ENCODE peak calls at places on chromosomes 6 and 20, in six cellular contexts. One of them, this sample, is unnamed. For H3K9me3 and H3K4me1, the result is how much of the 10 kb centered on the place peaks cover.

GRCh38 chr20:47681977-47682812 is 103.1 kb downstream of the SULF2 start:
- DNase-seq in heart left ventricle: peak
- DNase-seq in endothelial cell of umbilical vein: peak
- DNase-seq in lower lobe of right lung: peak
- DNase-seq in IMR-90: no peak
- DNase-seq in CD8-positive, alpha-beta memory T cell: no peak
- DNase-seq in this sample: no peak

GRCh38 chr20:46350201-46350985 is 42.1 kb upstream of the CDH22 start:
- DNase-seq in lower lobe of right lung: no peak
- DNase-seq in heart left ventricle: no peak
- DNase-seq in endothelial cell of umbilical vein: peak
- DNase-seq in CD8-positive, alpha-beta memory T cell: no peak
- DNase-seq in IMR-90: peak
- DNase-seq in this sample: no peak

GRCh38 chr6:38783436-38784228 is 68.5 kb downstream of the DNAH8 start:
- DNase-seq in heart left ventricle: no peak
- DNase-seq in endothelial cell of umbilical vein: no peak
- DNase-seq in lower lobe of right lung: no peak
- DNase-seq in IMR-90: no peak
- DNase-seq in CD8-positive, alpha-beta memory T cell: no peak
- DNase-seq in this sample: no peak

GRCh38 chr6:160264213-160264612 is 5.6 kb upstream of the SLC22A2 start:
- DNase-seq in IMR-90: no peak
- DNase-seq in endothelial cell of umbilical vein: no peak
- DNase-seq in lower lobe of right lung: no peak
- DNase-seq in heart left ventricle: no peak
- DNase-seq in CD8-positive, alpha-beta memory T cell: no peak
- DNase-seq in this sample: no peak

GRCh38 chr20:11935754-11936551 is 18.3 kb downstream of the BTBD3 start:
- DNase-seq in heart left ventricle: no peak
- DNase-seq in IMR-90: no peak
- DNase-seq in lower lobe of right lung: no peak
- DNase-seq in endothelial cell of umbilical vein: no peak
- DNase-seq in CD8-positive, alpha-beta memory T cell: no peak
- DNase-seq in this sample: no peak

GRCh38 chr6:11848852-11849731 is 70.5 kb upstream of the ADTRP start:
- DNase-seq in CD8-positive, alpha-beta memory T cell: no peak
- DNase-seq in heart left ventricle: no peak
- DNase-seq in IMR-90: peak
- DNase-seq in lower lobe of right lung: no peak
- DNase-seq in endothelial cell of umbilical vein: peak
- DNase-seq in this sample: no peak

GRCh38 chr20:51183443-51183842 is 160.5 kb upstream of the KCNG1 start:
- DNase-seq in heart left ventricle: no peak
- DNase-seq in endothelial cell of umbilical vein: no peak
- DNase-seq in CD8-positive, alpha-beta memory T cell: no peak
- DNase-seq in IMR-90: no peak
- DNase-seq in lower lobe of right lung: no peak
- DNase-seq in this sample: no peak

GRCh38 chr20:2281563-2281962 is 14.2 kb upstream of the TGM3 start:
- DNase-seq in lower lobe of right lung: no peak
- DNase-seq in CD8-positive, alpha-beta memory T cell: no peak
- DNase-seq in heart left ventricle: no peak
- DNase-seq in endothelial cell of umbilical vein: no peak
- DNase-seq in IMR-90: no peak
- DNase-seq in this sample: no peak

GRCh38 chr6:126054258-126054702 is 67.9 kb downstream of the TRMT11 start:
- DNase-seq in CD8-positive, alpha-beta memory T cell: no peak
- DNase-seq in heart left ventricle: no peak
- DNase-seq in lower lobe of right lung: no peak
- DNase-seq in endothelial cell of umbilical vein: no peak
- DNase-seq in IMR-90: no peak
- DNase-seq in this sample: no peak

GRCh38 chr20:3551681-3552434 is 81.0 kb downstream of the ATRN start:
- DNase-seq in CD8-positive, alpha-beta memory T cell: no peak
- DNase-seq in lower lobe of right lung: no peak
- DNase-seq in IMR-90: peak
- DNase-seq in endothelial cell of umbilical vein: no peak
- DNase-seq in heart left ventricle: no peak
- DNase-seq in this sample: no peak

GRCh38 chr6:170152989-170153388 is 137.9 kb downstream of the DLL1 start:
- DNase-seq in IMR-90: no peak
- DNase-seq in lower lobe of right lung: peak
- DNase-seq in endothelial cell of umbilical vein: no peak
- DNase-seq in CD8-positive, alpha-beta memory T cell: no peak
- DNase-seq in heart left ventricle: peak
- DNase-seq in this sample: no peak
- H3K27ac ChIP-seq in IMR-90: no peak
- H3K27ac ChIP-seq in lower lobe of right lung: peak
- H3K27ac ChIP-seq in endothelial cell of umbilical vein: no peak
- H3K27ac ChIP-seq in CD8-positive, alpha-beta memory T cell: no peak
- H3K27ac ChIP-seq in heart left ventricle: peak
- H3K27ac ChIP-seq in this sample: no peak

GRCh38 chr20:29419378-29419777 is 1838.1 kb upstream of the DEFB115 start:
- DNase-seq in IMR-90: no peak
- DNase-seq in endothelial cell of umbilical vein: no peak
- DNase-seq in lower lobe of right lung: no peak
- DNase-seq in heart left ventricle: no peak
- DNase-seq in CD8-positive, alpha-beta memory T cell: no peak
- DNase-seq in this sample: no peak
- H3K9me3 ChIP-seq in IMR-90: under half
- H3K9me3 ChIP-seq in endothelial cell of umbilical vein: under half
- H3K9me3 ChIP-seq in lower lobe of right lung: under half
- H3K9me3 ChIP-seq in heart left ventricle: under half
- H3K9me3 ChIP-seq in CD8-positive, alpha-beta memory T cell: under half
- H3K9me3 ChIP-seq in this sample: under half

GRCh38 chr20:12984069-12984765 is 24.6 kb upstream of the SPTLC3 start:
- DNase-seq in CD8-positive, alpha-beta memory T cell: no peak
- DNase-seq in heart left ventricle: no peak
- DNase-seq in endothelial cell of umbilical vein: no peak
- DNase-seq in IMR-90: no peak
- DNase-seq in lower lobe of right lung: no peak
- DNase-seq in this sample: no peak

GRCh38 chr20:12984863-12985262 is 23.9 kb upstream of the SPTLC3 start:
- DNase-seq in CD8-positive, alpha-beta memory T cell: no peak
- DNase-seq in endothelial cell of umbilical vein: no peak
- DNase-seq in IMR-90: no peak
- DNase-seq in lower lobe of right lung: no peak
- DNase-seq in heart left ventricle: no peak
- DNase-seq in this sample: no peak

GRCh38 chr20:12977634-12978394 is 31.0 kb upstream of the SPTLC3 start:
- DNase-seq in endothelial cell of umbilical vein: no peak
- DNase-seq in heart left ventricle: no peak
- DNase-seq in CD8-positive, alpha-beta memory T cell: no peak
- DNase-seq in IMR-90: no peak
- DNase-seq in lower lobe of right lung: no peak
- DNase-seq in this sample: no peak

GRCh38 chr20:12978613-12979495 is 29.9 kb upstream of the SPTLC3 start:
- DNase-seq in endothelial cell of umbilical vein: no peak
- DNase-seq in lower lobe of right lung: no peak
- DNase-seq in CD8-positive, alpha-beta memory T cell: no peak
- DNase-seq in heart left ventricle: no peak
- DNase-seq in IMR-90: no peak
- DNase-seq in this sample: no peak

GRCh38 chr20:12982098-12982497 is 26.7 kb upstream of the SPTLC3 start:
- DNase-seq in heart left ventricle: no peak
- DNase-seq in endothelial cell of umbilical vein: no peak
- DNase-seq in CD8-positive, alpha-beta memory T cell: no peak
- DNase-seq in lower lobe of right lung: no peak
- DNase-seq in IMR-90: no peak
- DNase-seq in this sample: no peak
- H3K4me1 ChIP-seq in heart left ventricle: under half
- H3K4me1 ChIP-seq in endothelial cell of umbilical vein: under half
- H3K4me1 ChIP-seq in CD8-positive, alpha-beta memory T cell: under half
- H3K4me1 ChIP-seq in lower lobe of right lung: under half
- H3K4me1 ChIP-seq in IMR-90: under half
- H3K4me1 ChIP-seq in this sample: under half

DNA sequence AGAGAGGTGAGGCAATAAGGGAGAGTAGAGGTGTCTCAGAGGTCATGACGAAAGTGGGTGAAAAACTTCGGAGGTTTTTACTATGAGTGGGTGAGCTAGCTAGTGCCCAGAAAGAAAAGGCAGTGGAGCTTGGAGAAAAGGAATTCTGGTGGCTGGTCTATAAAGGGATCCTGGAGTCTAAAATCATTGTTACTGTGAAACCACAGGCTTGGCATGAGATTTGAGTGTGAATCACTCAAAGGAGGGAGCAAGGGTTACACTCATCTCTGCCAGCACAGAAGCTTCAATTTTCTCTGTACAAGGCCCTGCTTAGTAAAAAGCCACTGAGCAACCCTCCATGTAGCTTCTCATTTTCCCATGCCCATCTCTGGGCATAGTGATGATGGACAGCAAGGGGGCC is 47.5 kb downstream of the CD83 start:
- DNase-seq in IMR-90: peak
- DNase-seq in lower lobe of right lung: no peak
- DNase-seq in endothelial cell of umbilical vein: no peak
- DNase-seq in heart left ventricle: no peak
- DNase-seq in CD8-positive, alpha-beta memory T cell: no peak
- DNase-seq in this sample: no peak
- H3K27ac ChIP-seq in IMR-90: no peak
- H3K27ac ChIP-seq in lower lobe of right lung: no peak
- H3K27ac ChIP-seq in endothelial cell of umbilical vein: no peak
- H3K27ac ChIP-seq in heart left ventricle: no peak
- H3K27ac ChIP-seq in CD8-positive, alpha-beta memory T cell: no peak
- H3K27ac ChIP-seq in this sample: no peak

DNA sequence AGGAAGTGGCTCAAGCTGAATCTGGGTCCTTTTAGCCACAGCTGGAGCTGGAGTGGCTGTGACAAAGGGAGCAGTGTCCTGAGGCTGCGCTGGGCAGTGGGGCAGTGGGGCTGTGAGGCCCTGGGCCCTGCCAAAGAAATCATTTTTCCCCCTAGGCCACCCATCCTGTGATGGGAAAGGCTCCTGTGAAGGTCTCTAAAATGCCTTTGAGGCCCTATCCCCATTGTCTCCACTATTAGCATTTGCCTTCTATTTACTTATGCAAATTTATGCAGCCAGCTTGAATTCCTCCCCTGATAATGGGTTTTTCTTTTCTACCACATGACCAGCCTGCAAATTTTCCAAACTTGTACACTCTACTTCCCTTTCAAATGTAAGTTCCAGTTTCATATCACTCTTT is 539.2 kb downstream of the MEI4 start:
- DNase-seq in lower lobe of right lung: no peak
- DNase-seq in IMR-90: no peak
- DNase-seq in endothelial cell of umbilical vein: no peak
- DNase-seq in CD8-positive, alpha-beta memory T cell: no peak
- DNase-seq in heart left ventricle: no peak
- DNase-seq in this sample: no peak
- H3K9me3 ChIP-seq in lower lobe of right lung: under half
- H3K9me3 ChIP-seq in IMR-90: under half
- H3K9me3 ChIP-seq in endothelial cell of umbilical vein: under half
- H3K9me3 ChIP-seq in CD8-positive, alpha-beta memory T cell: under half
- H3K9me3 ChIP-seq in heart left ventricle: under half
- H3K9me3 ChIP-seq in this sample: under half

GRCh38 chr6:26126394-26127221 is 39.4 kb downstream of the HFE start:
- DNase-seq in endothelial cell of umbilical vein: no peak
- DNase-seq in heart left ventricle: no peak
- DNase-seq in IMR-90: peak
- DNase-seq in CD8-positive, alpha-beta memory T cell: no peak
- DNase-seq in lower lobe of right lung: no peak
- DNase-seq in this sample: no peak
- H3K4me1 ChIP-seq in endothelial cell of umbilical vein: under half
- H3K4me1 ChIP-seq in heart left ventricle: under half
- H3K4me1 ChIP-seq in IMR-90: under half
- H3K4me1 ChIP-seq in CD8-positive, alpha-beta memory T cell: under half
- H3K4me1 ChIP-seq in lower lobe of right lung: under half
- H3K4me1 ChIP-seq in this sample: under half

GRCh38 chr6:106913111-106913510 is 61.4 kb downstream of the CD24 start:
- DNase-seq in lower lobe of right lung: no peak
- DNase-seq in IMR-90: no peak
- DNase-seq in CD8-positive, alpha-beta memory T cell: no peak
- DNase-seq in heart left ventricle: no peak
- DNase-seq in endothelial cell of umbilical vein: no peak
- DNase-seq in this sample: no peak

GRCh38 chr6:106913676-106914280 is 60.8 kb downstream of the CD24 start:
- DNase-seq in heart left ventricle: no peak
- DNase-seq in endothelial cell of umbilical vein: no peak
- DNase-seq in IMR-90: no peak
- DNase-seq in lower lobe of right lung: no peak
- DNase-seq in CD8-positive, alpha-beta memory T cell: no peak
- DNase-seq in this sample: no peak

GRCh38 chr6:106908386-106908840 is 66.1 kb downstream of the CD24 start:
- DNase-seq in endothelial cell of umbilical vein: no peak
- DNase-seq in CD8-positive, alpha-beta memory T cell: no peak
- DNase-seq in heart left ventricle: no peak
- DNase-seq in IMR-90: no peak
- DNase-seq in lower lobe of right lung: no peak
- DNase-seq in this sample: no peak

GRCh38 chr6:106907754-106908153 is 66.8 kb downstream of the CD24 start:
- DNase-seq in endothelial cell of umbilical vein: no peak
- DNase-seq in lower lobe of right lung: no peak
- DNase-seq in heart left ventricle: no peak
- DNase-seq in CD8-positive, alpha-beta memory T cell: no peak
- DNase-seq in IMR-90: no peak
- DNase-seq in this sample: no peak

GRCh38 chr6:106910999-106911949 is 63.3 kb downstream of the CD24 start:
- DNase-seq in lower lobe of right lung: no peak
- DNase-seq in heart left ventricle: no peak
- DNase-seq in CD8-positive, alpha-beta memory T cell: no peak
- DNase-seq in IMR-90: no peak
- DNase-seq in endothelial cell of umbilical vein: no peak
- DNase-seq in this sample: no peak
- H3K27ac ChIP-seq in lower lobe of right lung: no peak
- H3K27ac ChIP-seq in heart left ventricle: no peak
- H3K27ac ChIP-seq in CD8-positive, alpha-beta memory T cell: peak
- H3K27ac ChIP-seq in IMR-90: no peak
- H3K27ac ChIP-seq in endothelial cell of umbilical vein: no peak
- H3K27ac ChIP-seq in this sample: no peak

DNA sequence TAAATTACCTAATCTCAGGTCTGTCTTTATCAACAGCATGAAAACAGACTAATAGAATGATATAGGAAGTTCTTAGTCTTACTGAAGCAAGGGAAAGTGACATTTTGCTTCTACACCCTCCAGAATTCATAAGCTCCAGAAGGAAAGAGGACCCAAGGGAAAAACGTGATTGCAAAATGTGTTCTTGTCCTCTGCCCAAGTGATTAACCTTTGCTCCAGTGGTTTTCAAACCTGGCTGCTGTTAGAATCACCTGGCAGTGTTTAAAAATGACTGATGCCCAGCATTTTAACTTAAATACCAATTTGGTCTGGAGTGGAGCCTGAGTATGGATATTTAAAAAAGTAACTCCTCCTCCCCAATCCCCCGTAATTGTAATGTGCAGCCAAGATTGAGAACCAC is 191.4 kb downstream of the SLC16A10 start:
- DNase-seq in heart left ventricle: no peak
- DNase-seq in CD8-positive, alpha-beta memory T cell: no peak
- DNase-seq in IMR-90: no peak
- DNase-seq in endothelial cell of umbilical vein: no peak
- DNase-seq in lower lobe of right lung: no peak
- DNase-seq in this sample: no peak
- H3K9me3 ChIP-seq in heart left ventricle: under half
- H3K9me3 ChIP-seq in CD8-positive, alpha-beta memory T cell: under half
- H3K9me3 ChIP-seq in IMR-90: under half
- H3K9me3 ChIP-seq in endothelial cell of umbilical vein: under half
- H3K9me3 ChIP-seq in lower lobe of right lung: under half
- H3K9me3 ChIP-seq in this sample: under half

GRCh38 chr6:10407018-10407673 is 7.7 kb downstream of the TFAP2A start:
- DNase-seq in heart left ventricle: no peak
- DNase-seq in endothelial cell of umbilical vein: no peak
- DNase-seq in CD8-positive, alpha-beta memory T cell: no peak
- DNase-seq in IMR-90: no peak
- DNase-seq in lower lobe of right lung: no peak
- DNase-seq in this sample: no peak
- H3K4me1 ChIP-seq in heart left ventricle: under half
- H3K4me1 ChIP-seq in endothelial cell of umbilical vein: under half
- H3K4me1 ChIP-seq in CD8-positive, alpha-beta memory T cell: under half
- H3K4me1 ChIP-seq in IMR-90: under half
- H3K4me1 ChIP-seq in lower lobe of right lung: under half
- H3K4me1 ChIP-seq in this sample: under half

This sample was measured in effector memory CD4-positive, alpha-beta T cell.